ENCODE peak calls at places on chromosomes 4 and X, in nine cellular contexts. One of them, this sample, is unnamed.

GRCh38 chrX:118216086-118216485 is 99.5 kb upstream of the KLHL13 start:
- DNase-seq in AG04450: no peak
- DNase-seq in H7: no peak
- DNase-seq in HCEC 1CT: no peak
- DNase-seq in NCI-H226: no peak
- DNase-seq in activated CD4-positive, CD25-positive, alpha-beta regulatory T cell: no peak
- DNase-seq in GM10248: no peak
- DNase-seq in tibial artery: no peak
- DNase-seq in coronary artery: no peak
- DNase-seq in this sample: no peak

GRCh38 chrX:10168226-10168625 is 11.5 kb downstream of the CLCN4 start:
- DNase-seq in coronary artery: no peak
- DNase-seq in AG04450: no peak
- DNase-seq in H7: no peak
- DNase-seq in NCI-H226: no peak
- DNase-seq in HCEC 1CT: no peak
- DNase-seq in tibial artery: no peak
- DNase-seq in GM10248: no peak
- DNase-seq in activated CD4-positive, CD25-positive, alpha-beta regulatory T cell: no peak
- DNase-seq in this sample: no peak

GRCh38 chr4:108119199-108119800 is 49.4 kb downstream of the LEF1 start:
- DNase-seq in coronary artery: no peak
- DNase-seq in GM10248: no peak
- DNase-seq in AG04450: no peak
- DNase-seq in HCEC 1CT: no peak
- DNase-seq in H7: no peak
- DNase-seq in tibial artery: no peak
- DNase-seq in NCI-H226: no peak
- DNase-seq in activated CD4-positive, CD25-positive, alpha-beta regulatory T cell: no peak
- DNase-seq in this sample: no peak

GRCh38 chr4:133096972-133097371 is 52.1 kb upstream of the PCDH10 start:
- DNase-seq in GM10248: no peak
- DNase-seq in tibial artery: no peak
- DNase-seq in coronary artery: no peak
- DNase-seq in AG04450: no peak
- DNase-seq in NCI-H226: no peak
- DNase-seq in H7: no peak
- DNase-seq in HCEC 1CT: no peak
- DNase-seq in activated CD4-positive, CD25-positive, alpha-beta regulatory T cell: no peak
- DNase-seq in this sample: no peak

GRCh38 chr4:120517966-120518365 is 404.6 kb downstream of the PRDM5 start:
- DNase-seq in activated CD4-positive, CD25-positive, alpha-beta regulatory T cell: no peak
- DNase-seq in GM10248: no peak
- DNase-seq in HCEC 1CT: peak
- DNase-seq in tibial artery: no peak
- DNase-seq in H7: no peak
- DNase-seq in coronary artery: no peak
- DNase-seq in NCI-H226: peak
- DNase-seq in AG04450: peak
- DNase-seq in this sample: no peak

GRCh38 chrX:153921070-153921469 is 5.0 kb downstream of the ARHGAP4 start:
- DNase-seq in NCI-H226: no peak
- DNase-seq in activated CD4-positive, CD25-positive, alpha-beta regulatory T cell: no peak
- DNase-seq in HCEC 1CT: no peak
- DNase-seq in tibial artery: no peak
- DNase-seq in H7: no peak
- DNase-seq in GM10248: no peak
- DNase-seq in AG04450: no peak
- DNase-seq in coronary artery: no peak
- DNase-seq in this sample: no peak

GRCh38 chr4:163107754-163108153 is 58.9 kb downstream of the NAF1 start:
- DNase-seq in GM10248: no peak
- DNase-seq in NCI-H226: no peak
- DNase-seq in AG04450: no peak
- DNase-seq in tibial artery: no peak
- DNase-seq in coronary artery: no peak
- DNase-seq in activated CD4-positive, CD25-positive, alpha-beta regulatory T cell: no peak
- DNase-seq in HCEC 1CT: no peak
- DNase-seq in H7: no peak
- DNase-seq in this sample: no peak

GRCh38 chrX:48681539-48682183 is 1.9 kb upstream of the WAS start:
- DNase-seq in activated CD4-positive, CD25-positive, alpha-beta regulatory T cell: no peak
- DNase-seq in tibial artery: no peak
- DNase-seq in coronary artery: no peak
- DNase-seq in HCEC 1CT: no peak
- DNase-seq in NCI-H226: no peak
- DNase-seq in H7: no peak
- DNase-seq in AG04450: no peak
- DNase-seq in GM10248: no peak
- DNase-seq in this sample: no peak

GRCh38 chrX:139287155-139287924 is 243.2 kb upstream of the F9 start:
- DNase-seq in GM10248: no peak
- DNase-seq in coronary artery: no peak
- DNase-seq in tibial artery: no peak
- DNase-seq in NCI-H226: no peak
- DNase-seq in activated CD4-positive, CD25-positive, alpha-beta regulatory T cell: no peak
- DNase-seq in H7: no peak
- DNase-seq in HCEC 1CT: no peak
- DNase-seq in AG04450: no peak
- DNase-seq in this sample: no peak

GRCh38 chr4:80365928-80366327 is 30.4 kb downstream of the CFAP299 start:
- DNase-seq in activated CD4-positive, CD25-positive, alpha-beta regulatory T cell: peak
- DNase-seq in AG04450: peak
- DNase-seq in coronary artery: no peak
- DNase-seq in GM10248: peak
- DNase-seq in H7: peak
- DNase-seq in HCEC 1CT: peak
- DNase-seq in NCI-H226: peak
- DNase-seq in tibial artery: no peak
- DNase-seq in this sample: peak

GRCh38 chrX:17529349-17529748 is 154.3 kb downstream of the NHS start:
- DNase-seq in GM10248: no peak
- DNase-seq in H7: no peak
- DNase-seq in tibial artery: no peak
- DNase-seq in HCEC 1CT: no peak
- DNase-seq in activated CD4-positive, CD25-positive, alpha-beta regulatory T cell: no peak
- DNase-seq in coronary artery: no peak
- DNase-seq in AG04450: no peak
- DNase-seq in NCI-H226: no peak
- DNase-seq in this sample: no peak

GRCh38 chrX:107204063-107204605 is 2.1 kb downstream of the NUP62CL start:
- DNase-seq in NCI-H226: no peak
- DNase-seq in H7: no peak
- DNase-seq in GM10248: no peak
- DNase-seq in coronary artery: no peak
- DNase-seq in AG04450: no peak
- DNase-seq in tibial artery: no peak
- DNase-seq in HCEC 1CT: no peak
- DNase-seq in activated CD4-positive, CD25-positive, alpha-beta regulatory T cell: no peak
- DNase-seq in this sample: no peak

GRCh38 chrX:46849933-46850332 is 13.1 kb downstream of the RP2 start:
- DNase-seq in tibial artery: no peak
- DNase-seq in activated CD4-positive, CD25-positive, alpha-beta regulatory T cell: no peak
- DNase-seq in coronary artery: no peak
- DNase-seq in HCEC 1CT: peak
- DNase-seq in H7: no peak
- DNase-seq in GM10248: no peak
- DNase-seq in NCI-H226: no peak
- DNase-seq in AG04450: no peak
- DNase-seq in this sample: no peak

GRCh38 chr4:112519689-112520597 is 4.0 kb upstream of the NEUROG2 start:
- DNase-seq in AG04450: no peak
- DNase-seq in HCEC 1CT: no peak
- DNase-seq in coronary artery: no peak
- DNase-seq in GM10248: no peak
- DNase-seq in activated CD4-positive, CD25-positive, alpha-beta regulatory T cell: no peak
- DNase-seq in NCI-H226: no peak
- DNase-seq in tibial artery: no peak
- DNase-seq in H7: peak
- DNase-seq in this sample: no peak